ENCODE peak calls at places on chromosomes 3 and 15, in six cellular contexts. V is fibroblast of the aortic adventitia, Y is neuronal stem cell, U is AG20443, H is GM13976, W is KG1. K is an unnamed sample.

GRCh38 chr3:34183581-34184313 is 385.3 kb downstream of the PDCD6IP start:
- DNase-seq in V (no peak), Y (no peak), U (no peak), H (no peak), W (no peak), K (no peak)

GRCh38 chr3:161770532-161771386 is 274.2 kb downstream of the OTOL1 start:
- DNase-seq in V (peak; percentile 2), Y (no peak), U (no peak), H (peak; percentile 4), W (peak; percentile 48), K (no peak)

GRCh38 chr15:25596644-25597562 is 158.1 kb upstream of the UBE3A start:
- DNase-seq in V (no peak), Y (no peak), U (peak; percentile 62), H (no peak), W (no peak), K (peak; percentile 23)

GRCh38 chr3:38645601-38646000 is 3.9 kb downstream of the SCN5A start:
- DNase-seq in V (no peak), Y (no peak), U (no peak), H (peak; percentile 12), W (no peak), K (no peak)

GRCh38 chr3:16883057-16883725 is 1.6 kb upstream of the PLCL2 start:
- DNase-seq in V (peak; percentile 86), Y (no peak), U (no peak), H (no peak), W (no peak), K (peak; percentile 30)

GRCh38 chr3:128518587-128519490 is 25.8 kb upstream of the GATA2 start:
- DNase-seq in V (no peak), Y (no peak), U (no peak), H (no peak), W (no peak), K (no peak)

GRCh38 chr15:90814193-90814811 is 54.1 kb upstream of the FURIN start:
- DNase-seq in V (no peak), Y (no peak), U (no peak), H (peak; percentile 58), W (no peak), K (no peak)

GRCh38 chr3:171860830-171861535 is 17.8 kb downstream of the TMEM212 start:
- DNase-seq in V (peak; percentile 97), Y (no peak), U (peak; percentile 71), H (no peak), W (no peak), K (peak; percentile 97)

GRCh38 chr3:123667784-123668183 is 82.9 kb upstream of the HACD2 start:
- DNase-seq in V (peak; percentile 30), Y (no peak), U (no peak), H (no peak), W (peak; percentile 24), K (no peak)

GRCh38 chr3:87076951-87077350 is 86.0 kb upstream of the VGLL3 start:
- DNase-seq in V (peak; percentile 55), Y (no peak), U (peak; percentile 14), H (no peak), W (no peak), K (peak; percentile 57)

GRCh38 chr3:52047295-52047960 is 8.9 kb downstream of the DUSP7 start:
- DNase-seq in V (no peak), Y (no peak), U (no peak), H (no peak), W (no peak), K (no peak)

GRCh38 chr3:73561494-73561893 is 63.2 kb downstream of the PDZRN3 start:
- DNase-seq in V (no peak), Y (no peak), U (no peak), H (no peak), W (no peak), K (peak; percentile 43)

GRCh38 chr3:63067999-63068645 is 192.9 kb upstream of the CADPS start:
- DNase-seq in V (peak; percentile 49), Y (peak; percentile 72), U (peak; percentile 38), H (peak; percentile 7), W (no peak), K (peak; percentile 44)

K was measured in AG10803.